ENCODE peak calls at places on chromosomes 3 and 15, in five cellular contexts. D is astrocyte of the cerebellum, H is heart left ventricle, T is ascending aorta, U is Panc1. J is an unnamed sample.

GRCh38 chr3:44722103-44722401 is 7.4 kb upstream of the ZNF501 start:
- DNase-seq in D (no peak), H (no peak), T (no peak), U (no peak), J (no peak)

GRCh38 chr3:65030014-65030627 is 342.3 kb upstream of the ADAMTS9 start:
- DNase-seq in D (no peak), H (no peak), T (no peak), U (no peak), J (no peak)

GRCh38 chr3:127744875-127745274 is 72.1 kb downstream of the ABTB1 start:
- DNase-seq in D (no peak), H (no peak), T (no peak), U (no peak), J (no peak)

GRCh38 chr15:28935316-28935715 is 49.5 kb downstream of the APBA2 start:
- DNase-seq in D (no peak), H (no peak), T (no peak), U (no peak), J (no peak)

GRCh38 chr3:129575233-129575986 is 31.1 kb downstream of the PLXND1 start:
- DNase-seq in D (no peak), H (no peak), T (no peak), U (no peak), J (no peak)

GRCh38 chr3:160143482-160143881 is 81.7 kb upstream of the C3orf80 start:
- DNase-seq in D (no peak), H (no peak), T (no peak), U (no peak), J (no peak)

GRCh38 chr3:157175678-157176077 is 15.7 kb upstream of the CCNL1 start:
- DNase-seq in D (no peak), H (no peak), T (no peak), U (no peak), J (no peak)

GRCh38 chr15:59830143-59830542 is 141.0 kb upstream of the BNIP2 start:
- DNase-seq in D (no peak), H (no peak), T (no peak), U (no peak), J (no peak)

GRCh38 chr3:145191543-145191942 is 969.4 kb downstream of the PLOD2 start:
- DNase-seq in D (no peak), H (no peak), T (no peak), U (no peak), J (no peak)

GRCh38 chr3:49353022-49353421 is 5.1 kb downstream of the GPX1 start:
- DNase-seq in D (no peak), H (no peak), T (no peak), U (no peak), J (no peak)

GRCh38 chr3:46360904-46361303 is 7.0 kb downstream of the CCR2 start:
- DNase-seq in D (no peak), H (no peak), T (no peak), U (no peak), J (no peak)

GRCh38 chr15:89728254-89728653 is 22.8 kb downstream of the MESP1 start:
- DNase-seq in D (no peak), H (no peak), T (no peak), U (no peak), J (no peak)

GRCh38 chr3:16482770-16483531 is 30.5 kb downstream of the RFTN1 start:
- DNase-seq in D (no peak), H (no peak), T (no peak), U (no peak), J (no peak)

GRCh38 chr15:38593523-38593922 is 28.9 kb upstream of the RASGRP1 start:
- DNase-seq in D (no peak), H (no peak), T (no peak), U (no peak), J (no peak)

GRCh38 chr3:8456118-8456811 is 45.4 kb upstream of the LMCD1 start:
- DNase-seq in D (no peak), H (no peak), T (no peak), U (no peak), J (no peak)

GRCh38 chr3:139686206-139686605 is 8.4 kb upstream of the NMNAT3 start:
- DNase-seq in D (no peak), H (no peak), T (no peak), U (no peak), J (no peak)

GRCh38 chr3:58924581-58924980 is 125.2 kb downstream of the CFAP20DC start:
- DNase-seq in D (peak), H (no peak), T (no peak), U (no peak), J (no peak)

GRCh38 chr15:49343546-49343945 is 79.5 kb upstream of the FGF7 start:
- DNase-seq in D (no peak), H (no peak), T (no peak), U (no peak), J (no peak)

GRCh38 chr3:72161870-72162617 is 377.1 kb upstream of the PROK2 start:
- DNase-seq in D (no peak), H (no peak), T (no peak), U (no peak), J (no peak)

GRCh38 chr3:182284793-182285192 is 508.5 kb upstream of the ATP11B start:
- DNase-seq in D (no peak), H (no peak), T (no peak), U (no peak), J (no peak)

GRCh38 chr3:148759425-148759824 is 61.7 kb downstream of the AGTR1 start:
- DNase-seq in D (no peak), H (no peak), T (no peak), U (no peak), J (no peak)

GRCh38 chr3:108511490-108511889 is 1.1 kb upstream of the MYH15 start:
- DNase-seq in D (no peak), H (no peak), T (no peak), U (no peak), J (no peak)

GRCh38 chr15:85673326-85673725 is 121.4 kb downstream of the KLHL25 start:
- DNase-seq in D (no peak), H (no peak), T (no peak), U (no peak), J (no peak)

DNA sequence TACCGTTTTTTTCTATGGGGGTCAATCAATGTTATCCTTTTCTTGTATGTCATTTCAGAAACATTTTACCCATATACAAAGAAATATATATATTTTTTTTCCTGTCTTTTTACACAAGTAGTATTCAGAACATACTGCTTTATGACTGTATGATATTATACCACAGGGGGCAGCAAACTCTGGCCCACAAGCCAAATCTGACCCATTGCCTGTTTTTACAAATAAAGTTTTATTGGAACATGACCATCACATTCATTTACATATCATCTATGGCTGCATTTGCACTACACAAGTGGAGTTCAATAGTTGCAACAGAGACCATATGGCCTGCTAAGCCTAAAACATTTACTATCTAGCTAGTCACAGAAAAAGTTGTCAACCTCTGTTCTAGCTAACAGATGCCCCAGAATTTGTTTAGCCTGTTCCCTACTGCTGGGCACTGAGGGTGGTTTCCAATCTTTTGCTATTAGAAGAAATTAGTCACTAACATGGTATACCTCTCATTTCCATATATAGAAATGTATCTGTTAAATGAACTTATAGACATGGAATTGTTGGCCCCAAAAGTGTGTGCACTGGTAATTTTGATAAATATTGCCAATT is 57.7 kb downstream of the BFSP2 start:
- DNase-seq in D (no peak), H (no peak), T (no peak), U (no peak), J (no peak)
- TF ChIP-seq CTCF in D (peak), H (peak), T (no peak), U (peak), J (peak)

DNA sequence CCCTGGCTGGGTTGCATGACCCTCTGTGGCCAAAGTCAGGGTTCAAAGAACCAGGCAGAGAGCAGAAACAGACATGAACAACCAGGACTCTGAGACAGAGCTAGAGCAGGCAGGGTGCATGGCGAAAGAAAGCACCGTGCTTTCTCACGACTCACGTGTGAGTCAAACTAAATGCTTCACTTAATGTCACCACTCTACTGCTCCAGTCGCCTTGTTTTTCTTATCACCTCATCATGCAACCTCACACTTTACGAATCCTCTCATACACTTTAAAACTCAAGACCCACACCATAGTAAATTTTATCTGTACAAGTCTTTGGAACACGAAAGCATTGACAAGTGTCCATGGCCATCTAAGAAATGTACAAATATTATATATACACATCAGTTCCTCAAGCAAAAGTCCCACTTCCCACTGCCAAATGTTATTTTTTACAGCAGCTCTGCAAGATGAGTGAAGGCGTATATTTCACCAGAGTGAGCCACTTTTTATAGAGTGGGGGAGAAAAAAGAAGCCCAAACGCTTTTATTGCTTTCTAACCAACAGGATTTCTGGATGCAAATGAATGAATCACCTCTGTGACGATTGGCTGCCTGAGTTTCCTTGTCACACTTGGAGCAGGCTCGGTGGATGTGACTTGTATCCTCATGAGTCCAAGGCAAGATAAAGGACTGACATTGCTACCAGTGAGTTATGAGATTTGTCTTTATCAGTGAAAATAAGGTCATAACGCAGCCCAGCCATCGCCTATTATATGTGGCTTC is 16.0 kb upstream of the MEGF11 start:
- DNase-seq in D (no peak), H (no peak), T (no peak), U (no peak), J (peak)
- H3K4me3 ChIP-seq in D (no peak), H (no peak), T (no peak), U (no peak), J (no peak)

GRCh38 chr15:39629376-39629775 is 48.5 kb downstream of the THBS1 start:
- DNase-seq in D (no peak), H (no peak), T (no peak), U (no peak), J (no peak)

GRCh38 chr15:39628821-39629220 is 47.9 kb downstream of the THBS1 start:
- DNase-seq in D (no peak), H (no peak), T (no peak), U (no peak), J (no peak)

GRCh38 chr15:39627456-39628130 is 46.7 kb downstream of the THBS1 start:
- DNase-seq in D (no peak), H (peak), T (no peak), U (no peak), J (no peak)

GRCh38 chr15:39629906-39630305 is 49.0 kb downstream of the THBS1 start:
- DNase-seq in D (no peak), H (no peak), T (no peak), U (no peak), J (no peak)

GRCh38 chr15:39628131-39628482 is 47.2 kb downstream of the THBS1 start:
- DNase-seq in D (no peak), H (peak), T (no peak), U (no peak), J (no peak)
- TF ChIP-seq CTCF in D (peak), H (peak), T (no peak), U (no peak), J (peak)

GRCh38 chr3:115624898-115625297 is 1.6 kb downstream of the GAP43 start:
- DNase-seq in D (no peak), H (no peak), T (no peak), U (no peak), J (no peak)
- H3K4me3 ChIP-seq in D (no peak), H (no peak), T (peak), U (no peak), J (no peak)

GRCh38 chr15:100570735-100571363 is 31.1 kb downstream of the LINS1 start:
- DNase-seq in D (no peak), H (no peak), T (no peak), U (no peak), J (no peak)

GRCh38 chr15:100570282-100570681 is 31.7 kb downstream of the LINS1 start:
- DNase-seq in D (no peak), H (no peak), T (no peak), U (no peak), J (no peak)

GRCh38 chr15:100573526-100573925 is 28.5 kb downstream of the LINS1 start:
- DNase-seq in D (no peak), H (no peak), T (no peak), U (no peak), J (no peak)

GRCh38 chr15:100571592-100572167 is 30.3 kb downstream of the LINS1 start:
- DNase-seq in D (no peak), H (no peak), T (no peak), U (no peak), J (no peak)

GRCh38 chr15:100572362-100572983 is 29.5 kb downstream of the LINS1 start:
- DNase-seq in D (peak), H (no peak), T (no peak), U (no peak), J (no peak)
- TF ChIP-seq CTCF in D (no peak), H (peak), T (peak), U (peak), J (peak)

DNA sequence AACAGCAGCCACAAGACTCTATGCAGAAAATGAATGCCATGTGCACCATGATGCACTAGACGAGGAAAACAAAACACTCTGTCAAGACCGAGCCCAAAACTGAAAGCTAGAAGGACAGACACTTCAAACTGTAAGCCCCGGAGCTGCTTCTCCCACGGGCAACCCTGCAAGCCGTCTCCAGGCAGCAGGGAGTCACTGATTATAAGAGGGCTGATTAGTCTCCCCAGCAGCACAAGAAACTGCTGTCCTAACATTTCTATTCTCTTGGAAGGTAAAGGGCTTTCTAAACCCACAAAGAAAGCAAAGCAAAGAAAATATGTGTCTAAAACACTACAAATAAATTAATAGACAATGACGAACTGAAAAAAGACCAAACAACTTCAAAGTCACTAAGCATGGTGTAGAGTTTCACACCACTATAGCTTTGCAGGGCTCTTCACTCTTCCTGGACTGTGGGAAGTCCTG is 15.5 kb downstream of the TBC1D2B start:
- DNase-seq in D (no peak), H (no peak), T (no peak), U (no peak), J (no peak)
- H3K4me3 ChIP-seq in D (no peak), H (no peak), T (peak), U (no peak), J (peak)

GRCh38 chr3:42517143-42517542 is 14.7 kb downstream of the VIPR1 start:
- DNase-seq in D (no peak), H (no peak), T (no peak), U (no peak), J (no peak)

GRCh38 chr3:42520906-42521305 is 18.5 kb downstream of the VIPR1 start:
- DNase-seq in D (no peak), H (no peak), T (no peak), U (no peak), J (no peak)

GRCh38 chr3:42520336-42520735 is 17.9 kb downstream of the VIPR1 start:
- DNase-seq in D (no peak), H (no peak), T (no peak), U (no peak), J (no peak)

GRCh38 chr3:42519568-42519962 is 17.1 kb downstream of the VIPR1 start:
- DNase-seq in D (no peak), H (no peak), T (no peak), U (no peak), J (no peak)

GRCh38 chr3:42518800-42519567 is 16.5 kb downstream of the VIPR1 start:
- DNase-seq in D (no peak), H (no peak), T (no peak), U (no peak), J (no peak)
- TF ChIP-seq CTCF in D (no peak), H (no peak), T (no peak), U (no peak), J (no peak)

J was measured in AG09309.